ENCODE peak calls at places on chromosome 3, in four cellular contexts. One of them, this sample, is unnamed.

GRCh38 chr3:65927576-65927975 is 111.1 kb downstream of the MAGI1 start:
- DNase-seq in heart left ventricle: no peak
- DNase-seq in lower lobe of right lung: no peak
- DNase-seq in mammary epithelial cell: peak; percentile 81
- DNase-seq in this sample: no peak

GRCh38 chr3:37622999-37623883 is 238.4 kb upstream of the CTDSPL start:
- DNase-seq in heart left ventricle: no peak
- DNase-seq in lower lobe of right lung: no peak
- DNase-seq in mammary epithelial cell: no peak
- DNase-seq in this sample: no peak

GRCh38 chr3:102512734-102513518 is 78.1 kb downstream of the ZPLD1 start:
- DNase-seq in heart left ventricle: no peak
- DNase-seq in lower lobe of right lung: no peak
- DNase-seq in mammary epithelial cell: peak; percentile 27
- DNase-seq in this sample: no peak

GRCh38 chr3:198067416-198067815 is 107.4 kb downstream of the LMLN start:
- DNase-seq in heart left ventricle: no peak
- DNase-seq in lower lobe of right lung: no peak
- DNase-seq in mammary epithelial cell: no peak
- DNase-seq in this sample: no peak

GRCh38 chr3:161969867-161970266 is 473.3 kb downstream of the OTOL1 start:
- DNase-seq in heart left ventricle: no peak
- DNase-seq in lower lobe of right lung: no peak
- DNase-seq in mammary epithelial cell: no peak
- DNase-seq in this sample: no peak

GRCh38 chr3:2198880-2199279 is 100.2 kb downstream of the CNTN4 start:
- DNase-seq in heart left ventricle: no peak
- DNase-seq in lower lobe of right lung: no peak
- DNase-seq in mammary epithelial cell: no peak
- DNase-seq in this sample: no peak

GRCh38 chr3:141103067-141103466 is 51.9 kb downstream of the SPSB4 start:
- DNase-seq in heart left ventricle: no peak
- DNase-seq in lower lobe of right lung: no peak
- DNase-seq in mammary epithelial cell: no peak
- DNase-seq in this sample: no peak

GRCh38 chr3:127410678-127411077 is 122.8 kb upstream of the PRR20G start:
- DNase-seq in heart left ventricle: no peak
- DNase-seq in lower lobe of right lung: no peak
- DNase-seq in mammary epithelial cell: no peak
- DNase-seq in this sample: no peak

GRCh38 chr3:136836511-136837156 is 17.7 kb downstream of the SLC35G2 start:
- DNase-seq in heart left ventricle: no peak
- DNase-seq in lower lobe of right lung: no peak
- DNase-seq in mammary epithelial cell: no peak
- DNase-seq in this sample: no peak

GRCh38 chr3:58731673-58732072 is 65.1 kb upstream of the FAM3D start:
- DNase-seq in heart left ventricle: no peak
- DNase-seq in lower lobe of right lung: no peak
- DNase-seq in mammary epithelial cell: no peak
- DNase-seq in this sample: no peak

GRCh38 chr3:71493372-71493771 is 90.2 kb downstream of the FOXP1 start:
- DNase-seq in heart left ventricle: no peak
- DNase-seq in lower lobe of right lung: no peak
- DNase-seq in mammary epithelial cell: no peak
- DNase-seq in this sample: no peak

GRCh38 chr3:172856766-172857742 is 106.5 kb downstream of the ECT2 start:
- DNase-seq in heart left ventricle: peak; percentile 45
- DNase-seq in lower lobe of right lung: no peak
- DNase-seq in mammary epithelial cell: no peak
- DNase-seq in this sample: no peak

GRCh38 chr3:11819146-11819545 is 27.5 kb downstream of the TAMM41 start:
- DNase-seq in heart left ventricle: no peak
- DNase-seq in lower lobe of right lung: no peak
- DNase-seq in mammary epithelial cell: peak; percentile 57
- DNase-seq in this sample: no peak

GRCh38 chr3:38117748-38118420 is 19.0 kb downstream of the ACAA1 start:
- DNase-seq in heart left ventricle: no peak
- DNase-seq in lower lobe of right lung: peak; percentile 83
- DNase-seq in mammary epithelial cell: peak; percentile 43
- DNase-seq in this sample: peak; percentile 73

GRCh38 chr3:180402463-180403073 is 199.4 kb upstream of the TTC14 start:
- DNase-seq in heart left ventricle: no peak
- DNase-seq in lower lobe of right lung: no peak
- DNase-seq in mammary epithelial cell: peak; percentile 68
- DNase-seq in this sample: no peak

GRCh38 chr3:64935995-64936394 is 248.2 kb upstream of the ADAMTS9 start:
- DNase-seq in heart left ventricle: no peak
- DNase-seq in lower lobe of right lung: no peak
- DNase-seq in mammary epithelial cell: peak; percentile 79
- DNase-seq in this sample: no peak

GRCh38 chr3:116453676-116454346 is 8.5 kb upstream of the LSAMP start:
- DNase-seq in heart left ventricle: no peak
- DNase-seq in lower lobe of right lung: no peak
- DNase-seq in mammary epithelial cell: no peak
- DNase-seq in this sample: no peak

GRCh38 chr3:157248590-157249425 is 88.9 kb upstream of the CCNL1 start:
- DNase-seq in heart left ventricle: peak; percentile 34
- DNase-seq in lower lobe of right lung: no peak
- DNase-seq in mammary epithelial cell: peak; percentile 84
- DNase-seq in this sample: no peak

GRCh38 chr3:50610181-50610971 is 1.2 kb downstream of the CISH start:
- DNase-seq in heart left ventricle: no peak
- DNase-seq in lower lobe of right lung: peak; percentile 74
- DNase-seq in mammary epithelial cell: no peak
- DNase-seq in this sample: peak; percentile 87

GRCh38 chr3:37477275-37477674 is 302.9 kb upstream of the LRRFIP2 start:
- DNase-seq in heart left ventricle: no peak
- DNase-seq in lower lobe of right lung: no peak
- DNase-seq in mammary epithelial cell: no peak
- DNase-seq in this sample: no peak

GRCh38 chr3:100882571-100882981 is 110.6 kb downstream of the ABI3BP start:
- DNase-seq in heart left ventricle: no peak
- DNase-seq in lower lobe of right lung: no peak
- DNase-seq in mammary epithelial cell: no peak
- DNase-seq in this sample: no peak

GRCh38 chr3:189369636-189370035 is 197.9 kb downstream of the TPRG1 start:
- DNase-seq in heart left ventricle: no peak
- DNase-seq in lower lobe of right lung: no peak
- DNase-seq in mammary epithelial cell: no peak
- DNase-seq in this sample: no peak

GRCh38 chr3:107969525-107969924 is 121.3 kb downstream of the CD47 start:
- DNase-seq in heart left ventricle: no peak
- DNase-seq in lower lobe of right lung: no peak
- DNase-seq in mammary epithelial cell: no peak
- DNase-seq in this sample: no peak

GRCh38 chr3:193590088-193590856 is 2.7 kb upstream of the OPA1 start:
- DNase-seq in heart left ventricle: no peak
- DNase-seq in lower lobe of right lung: no peak
- DNase-seq in mammary epithelial cell: peak; percentile 69
- DNase-seq in this sample: peak; percentile 54

GRCh38 chr3:64417816-64418215 is 192.6 kb upstream of the PRICKLE2 start:
- DNase-seq in heart left ventricle: no peak
- DNase-seq in lower lobe of right lung: no peak
- DNase-seq in mammary epithelial cell: no peak
- DNase-seq in this sample: no peak

GRCh38 chr3:135895734-135896121 is 69.8 kb upstream of the PPP2R3A start:
- DNase-seq in heart left ventricle: no peak
- DNase-seq in lower lobe of right lung: no peak
- DNase-seq in mammary epithelial cell: peak; percentile 25
- DNase-seq in this sample: no peak

GRCh38 chr3:45554001-45554691 is 40.4 kb upstream of the LIMD1 start:
- DNase-seq in heart left ventricle: peak; percentile 61
- DNase-seq in lower lobe of right lung: no peak
- DNase-seq in mammary epithelial cell: no peak
- DNase-seq in this sample: no peak

GRCh38 chr3:197490098-197490497 is 65.7 kb downstream of the BDH1 start:
- DNase-seq in heart left ventricle: no peak
- DNase-seq in lower lobe of right lung: peak; percentile 57
- DNase-seq in mammary epithelial cell: peak; percentile 71
- DNase-seq in this sample: no peak

GRCh38 chr3:51967384-51968174 is at the start of gene PCBP4:
- DNase-seq in heart left ventricle: peak; percentile 86
- DNase-seq in lower lobe of right lung: peak; percentile 74
- DNase-seq in mammary epithelial cell: no peak
- DNase-seq in this sample: peak; percentile 59
- H3K4me1 ChIP-seq in heart left ventricle: peaks cover 51% of the 10 kb centered on the region
- H3K4me1 ChIP-seq in lower lobe of right lung: peaks cover 32% of the 10 kb centered on the region
- H3K4me1 ChIP-seq in mammary epithelial cell: peaks cover 19% of the 10 kb centered on the region
- H3K4me1 ChIP-seq in this sample: peaks cover 16% of the 10 kb centered on the region

DNA sequence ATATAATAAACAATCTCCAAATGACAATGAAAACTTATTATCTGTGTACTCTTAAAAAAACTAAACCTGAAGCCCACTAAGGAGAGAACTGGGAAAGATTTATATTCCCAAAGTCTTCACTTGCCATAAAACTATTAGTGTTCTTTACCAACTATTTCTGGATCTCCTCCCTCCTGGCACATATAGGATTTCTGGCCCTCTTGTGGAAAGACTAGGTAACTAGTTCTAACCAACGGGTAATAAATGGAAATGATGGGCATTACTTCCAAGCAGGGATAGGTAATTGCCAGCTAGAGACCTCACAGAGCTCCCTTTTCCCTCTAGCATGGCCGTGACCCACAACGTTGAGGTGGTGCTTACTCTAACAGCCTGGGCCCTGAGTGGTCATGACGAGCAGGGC is 110.1 kb downstream of the DNAH12 start:
- DNase-seq in heart left ventricle: no peak
- DNase-seq in lower lobe of right lung: no peak
- DNase-seq in mammary epithelial cell: peak; percentile 30
- DNase-seq in this sample: peak; percentile 6
- TF ChIP-seq CTCF in heart left ventricle: peak; percentile 32
- TF ChIP-seq CTCF in lower lobe of right lung: peak; percentile 26
- TF ChIP-seq CTCF in mammary epithelial cell: peak; percentile 71
- TF ChIP-seq CTCF in this sample: no peak

GRCh38 chr3:154818676-154819255 is 261.4 kb upstream of the MME start:
- DNase-seq in heart left ventricle: no peak
- DNase-seq in lower lobe of right lung: no peak
- DNase-seq in mammary epithelial cell: no peak
- DNase-seq in this sample: no peak

GRCh38 chr3:154819491-154819890 is 260.6 kb upstream of the MME start:
- DNase-seq in heart left ventricle: no peak
- DNase-seq in lower lobe of right lung: no peak
- DNase-seq in mammary epithelial cell: no peak
- DNase-seq in this sample: no peak
- H3K4me3 ChIP-seq in heart left ventricle: no peak overlapping the region
- H3K4me3 ChIP-seq in lower lobe of right lung: no peak overlapping the region
- H3K4me3 ChIP-seq in mammary epithelial cell: no peak overlapping the region
- H3K4me3 ChIP-seq in this sample: no peak overlapping the region

DNA sequence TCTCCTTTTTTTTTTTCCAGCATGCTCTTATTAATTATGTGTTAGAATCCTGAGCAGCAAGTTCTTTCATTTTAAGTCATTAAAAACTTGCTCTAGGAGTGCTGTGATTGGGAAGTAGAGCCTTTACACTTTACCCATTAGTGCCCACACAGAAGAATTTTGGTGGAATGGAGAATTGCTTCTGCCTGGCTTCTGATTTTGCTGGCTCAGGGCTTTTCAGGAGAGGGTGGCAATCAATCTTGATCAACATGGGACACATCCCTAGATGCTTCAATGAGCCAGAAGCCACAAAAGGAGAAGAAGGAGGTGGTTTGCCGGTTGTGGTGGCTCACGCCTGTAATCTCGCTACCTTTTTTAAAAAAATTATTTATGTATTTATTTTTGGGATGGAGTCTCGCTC is 39.4 kb downstream of the RPL22L1 start:
- DNase-seq in heart left ventricle: no peak
- DNase-seq in lower lobe of right lung: no peak
- DNase-seq in mammary epithelial cell: no peak
- DNase-seq in this sample: no peak
- H3K4me1 ChIP-seq in heart left ventricle: no peaks in the 10 kb centered on the region
- H3K4me1 ChIP-seq in lower lobe of right lung: no peaks in the 10 kb centered on the region
- H3K4me1 ChIP-seq in mammary epithelial cell: no peaks in the 10 kb centered on the region
- H3K4me1 ChIP-seq in this sample: no peaks in the 10 kb centered on the region